ENCODE peak calls at places on chromosome 3, in eight cellular contexts. W, E, Z, K, O, D, A and N are unnamed samples.

GRCh38 chr3:139770577-139770976 is 92.8 kb upstream of the NMNAT3 start:
- DNase-seq in W (no peak), E (no peak), Z (no peak), K (no peak), O (no peak), D (no peak), A (no peak), N (no peak)

GRCh38 chr3:41846850-41847249 is 115.1 kb downstream of the ULK4 start:
- DNase-seq in W (no peak), E (no peak), Z (no peak), K (no peak), O (no peak), D (no peak), A (no peak), N (no peak)

GRCh38 chr3:195139091-195139875 is 131.7 kb downstream of the XXYLT1 start:
- DNase-seq in W (no peak), E (no peak), Z (no peak), K (no peak), O (no peak), D (no peak), A (no peak), N (no peak)

GRCh38 chr3:190491533-190492054 is 22.3 kb upstream of the IL1RAP start:
- DNase-seq in W (no peak), E (no peak), Z (no peak), K (no peak), O (peak), D (no peak), A (no peak), N (no peak)

GRCh38 chr3:16427309-16427965 is 86.1 kb downstream of the RFTN1 start:
- DNase-seq in W (peak), E (no peak), Z (no peak), K (peak), O (peak), D (no peak), A (no peak), N (peak)

GRCh38 chr3:121834079-121834730 is 655 bp downstream of the IQCB1 start:
- DNase-seq in W (peak), E (no peak), Z (no peak), K (no peak), O (peak), D (no peak), A (no peak), N (no peak)

GRCh38 chr3:188403404-188403803 is 249.4 kb downstream of the LPP start:
- DNase-seq in W (no peak), E (no peak), Z (no peak), K (no peak), O (no peak), D (no peak), A (no peak), N (no peak)

GRCh38 chr3:179321585-179322322 is 1.1 kb upstream of the ZNF639 start:
- DNase-seq in W (peak), E (no peak), Z (no peak), K (no peak), O (peak), D (no peak), A (no peak), N (no peak)

GRCh38 chr3:172246107-172246870 is 202.0 kb downstream of the GHSR start:
- DNase-seq in W (no peak), E (no peak), Z (no peak), K (no peak), O (peak), D (no peak), A (no peak), N (no peak)

GRCh38 chr3:104005815-104006214 is 1360.9 kb upstream of the ALCAM start:
- DNase-seq in W (no peak), E (no peak), Z (no peak), K (no peak), O (no peak), D (no peak), A (no peak), N (no peak)

GRCh38 chr3:186367631-186368030 is 5.6 kb upstream of the DGKG start:
- DNase-seq in W (no peak), E (no peak), Z (no peak), K (no peak), O (no peak), D (no peak), A (no peak), N (no peak)

GRCh38 chr3:185943363-185944106 is 5.7 kb upstream of the TRA2B start:
- DNase-seq in W (peak), E (peak), Z (peak), K (peak), O (peak), D (no peak), A (peak), N (peak)

GRCh38 chr3:74651239-74651638 is 36.8 kb upstream of the CNTN3 start:
- DNase-seq in W (peak), E (no peak), Z (no peak), K (no peak), O (no peak), D (no peak), A (no peak), N (no peak)

GRCh38 chr3:66380200-66380932 is 120.5 kb downstream of the LRIG1 start:
- DNase-seq in W (no peak), E (no peak), Z (no peak), K (no peak), O (no peak), D (no peak), A (no peak), N (no peak)

GRCh38 chr3:185702564-185703225 is 116.6 kb downstream of the SENP2 start:
- DNase-seq in W (no peak), E (no peak), Z (no peak), K (no peak), O (no peak), D (no peak), A (no peak), N (no peak)

GRCh38 chr3:194269610-194270145 is 81.5 kb downstream of the CPN2 start:
- DNase-seq in W (no peak), E (peak), Z (no peak), K (no peak), O (no peak), D (no peak), A (no peak), N (no peak)

GRCh38 chr3:108208831-108209230 is 13.4 kb downstream of the IFT57 start:
- DNase-seq in W (no peak), E (no peak), Z (no peak), K (no peak), O (no peak), D (no peak), A (peak), N (no peak)

GRCh38 chr3:12138044-12138443 is 20.7 kb downstream of the TIMP4 start:
- DNase-seq in W (peak), E (peak), Z (no peak), K (no peak), O (peak), D (no peak), A (no peak), N (no peak)

GRCh38 chr3:158097571-158098553 is 8.4 kb downstream of the SHOX2 start:
- DNase-seq in W (peak), E (no peak), Z (peak), K (no peak), O (peak), D (no peak), A (peak), N (no peak)

GRCh38 chr3:33636125-33636855 is 81.8 kb downstream of the CLASP2 start:
- DNase-seq in W (peak), E (peak), Z (no peak), K (peak), O (peak), D (no peak), A (peak), N (peak)

GRCh38 chr3:43009547-43009946 is 30.4 kb downstream of the GASK1A start:
- DNase-seq in W (no peak), E (no peak), Z (no peak), K (no peak), O (no peak), D (no peak), A (no peak), N (no peak)

GRCh38 chr3:46422617-46423016 is 15.6 kb downstream of the CCRL2 start:
- DNase-seq in W (no peak), E (no peak), Z (no peak), K (no peak), O (peak), D (no peak), A (no peak), N (no peak)

GRCh38 chr3:140910860-140911259 is 30.8 kb upstream of the SLC25A36 start:
- DNase-seq in W (peak), E (peak), Z (no peak), K (no peak), O (no peak), D (no peak), A (no peak), N (no peak)

GRCh38 chr3:18338827-18339226 is 86.3 kb downstream of the SATB1 start:
- DNase-seq in W (no peak), E (no peak), Z (no peak), K (no peak), O (no peak), D (no peak), A (no peak), N (no peak)

GRCh38 chr3:64799606-64800005 is 111.8 kb upstream of the ADAMTS9 start:
- DNase-seq in W (no peak), E (no peak), Z (no peak), K (no peak), O (no peak), D (no peak), A (no peak), N (no peak)

GRCh38 chr3:99855900-99856299 is 38.2 kb downstream of the CMSS1 start:
- DNase-seq in W (no peak), E (no peak), Z (no peak), K (no peak), O (no peak), D (no peak), A (no peak), N (no peak)

GRCh38 chr3:72683068-72683467 is 165.2 kb downstream of the SHQ1 start:
- DNase-seq in W (no peak), E (no peak), Z (no peak), K (no peak), O (no peak), D (no peak), A (peak), N (no peak)

GRCh38 chr3:136141891-136142290 is 54.2 kb downstream of the MSL2 start:
- DNase-seq in W (peak), E (no peak), Z (no peak), K (no peak), O (no peak), D (no peak), A (no peak), N (no peak)

GRCh38 chr3:59189561-59190338 is 139.9 kb upstream of the CFAP20DC start:
- DNase-seq in W (no peak), E (no peak), Z (no peak), K (no peak), O (peak), D (no peak), A (no peak), N (no peak)

GRCh38 chr3:46191730-46192129 is 16.4 kb downstream of the CCR1 start:
- DNase-seq in W (no peak), E (no peak), Z (no peak), K (no peak), O (peak), D (no peak), A (no peak), N (no peak)

GRCh38 chr3:160793853-160794252 is 37.8 kb downstream of the PPM1L start:
- DNase-seq in W (no peak), E (no peak), Z (no peak), K (no peak), O (no peak), D (no peak), A (no peak), N (no peak)

GRCh38 chr3:187403768-187404270 is 35.6 kb downstream of the RTP4 start:
- DNase-seq in W (peak), E (peak), Z (no peak), K (peak), O (peak), D (no peak), A (no peak), N (peak)

GRCh38 chr3:73687081-73688004 is 62.6 kb upstream of the PDZRN3 start:
- DNase-seq in W (peak), E (no peak), Z (no peak), K (peak), O (no peak), D (no peak), A (no peak), N (no peak)

GRCh38 chr3:196141052-196141865 is 59.4 kb upstream of the TFRC start:
- DNase-seq in W (no peak), E (no peak), Z (no peak), K (no peak), O (no peak), D (no peak), A (no peak), N (no peak)

GRCh38 chr3:197329382-197329781 is 31.0 kb upstream of the DLG1 start:
- DNase-seq in W (no peak), E (no peak), Z (no peak), K (no peak), O (no peak), D (no peak), A (no peak), N (no peak)

GRCh38 chr3:166663194-166663593 is 716.9 kb downstream of the ZBBX start:
- DNase-seq in W (no peak), E (peak), Z (no peak), K (no peak), O (peak), D (no peak), A (no peak), N (no peak)

GRCh38 chr3:191795196-191795595 is 334.2 kb downstream of the PYDC2 start:
- DNase-seq in W (no peak), E (no peak), Z (no peak), K (no peak), O (peak), D (no peak), A (no peak), N (no peak)

GRCh38 chr3:64293121-64293520 is 67.9 kb upstream of the PRICKLE2 start:
- DNase-seq in W (no peak), E (no peak), Z (no peak), K (no peak), O (no peak), D (no peak), A (no peak), N (no peak)

GRCh38 chr3:185825639-185826481 is 1.0 kb upstream of the IGF2BP2 start:
- DNase-seq in W (peak), E (no peak), Z (peak), K (no peak), O (peak), D (no peak), A (no peak), N (no peak)

GRCh38 chr3:52149021-52149420 is 5.2 kb downstream of the POC1A start:
- DNase-seq in W (no peak), E (no peak), Z (no peak), K (no peak), O (no peak), D (no peak), A (no peak), N (no peak)

DNA sequence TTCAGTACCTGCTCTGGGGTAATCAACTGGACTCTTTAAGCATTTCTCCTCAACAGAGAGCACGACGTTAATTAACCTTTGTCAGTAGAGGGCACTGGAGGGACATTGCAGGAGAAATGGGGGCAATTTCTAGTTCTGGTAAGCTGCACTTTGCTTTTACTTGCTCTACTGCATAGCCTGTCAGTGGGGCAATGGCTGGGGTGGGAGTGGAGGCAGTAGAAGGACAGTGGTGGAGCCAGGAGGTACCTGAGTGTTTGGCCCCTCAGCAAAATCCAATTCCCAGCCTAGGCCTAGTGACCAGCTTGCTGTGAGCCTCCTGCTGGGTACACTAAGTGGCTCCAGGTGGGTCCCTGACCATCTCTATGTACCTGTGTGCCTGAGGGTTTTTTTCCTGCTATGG is 18.3 kb upstream of the MED12L start:
- DNase-seq in W (no peak), E (peak), Z (no peak), K (no peak), O (peak), D (no peak), A (no peak), N (no peak)
- TF ChIP-seq CTCF in W (no peak), E (peak), Z (no peak), K (no peak), O (no peak), D (no peak), A (peak), N (no peak)

GRCh38 chr3:147393261-147393964 is 12.9 kb downstream of the ZIC4 start:
- DNase-seq in W (peak), E (no peak), Z (no peak), K (no peak), O (no peak), D (no peak), A (no peak), N (no peak)
- TF ChIP-seq CTCF in W (no peak), E (no peak), Z (no peak), K (no peak), O (no peak), D (no peak), A (no peak), N (no peak)

GRCh38 chr3:155889952-155890351 is 19.5 kb downstream of the GMPS start:
- DNase-seq in W (no peak), E (no peak), Z (no peak), K (no peak), O (no peak), D (no peak), A (no peak), N (no peak)
- TF ChIP-seq CTCF in W (no peak), E (no peak), Z (no peak), K (no peak), O (no peak), D (no peak), A (no peak), N (no peak)

DNA sequence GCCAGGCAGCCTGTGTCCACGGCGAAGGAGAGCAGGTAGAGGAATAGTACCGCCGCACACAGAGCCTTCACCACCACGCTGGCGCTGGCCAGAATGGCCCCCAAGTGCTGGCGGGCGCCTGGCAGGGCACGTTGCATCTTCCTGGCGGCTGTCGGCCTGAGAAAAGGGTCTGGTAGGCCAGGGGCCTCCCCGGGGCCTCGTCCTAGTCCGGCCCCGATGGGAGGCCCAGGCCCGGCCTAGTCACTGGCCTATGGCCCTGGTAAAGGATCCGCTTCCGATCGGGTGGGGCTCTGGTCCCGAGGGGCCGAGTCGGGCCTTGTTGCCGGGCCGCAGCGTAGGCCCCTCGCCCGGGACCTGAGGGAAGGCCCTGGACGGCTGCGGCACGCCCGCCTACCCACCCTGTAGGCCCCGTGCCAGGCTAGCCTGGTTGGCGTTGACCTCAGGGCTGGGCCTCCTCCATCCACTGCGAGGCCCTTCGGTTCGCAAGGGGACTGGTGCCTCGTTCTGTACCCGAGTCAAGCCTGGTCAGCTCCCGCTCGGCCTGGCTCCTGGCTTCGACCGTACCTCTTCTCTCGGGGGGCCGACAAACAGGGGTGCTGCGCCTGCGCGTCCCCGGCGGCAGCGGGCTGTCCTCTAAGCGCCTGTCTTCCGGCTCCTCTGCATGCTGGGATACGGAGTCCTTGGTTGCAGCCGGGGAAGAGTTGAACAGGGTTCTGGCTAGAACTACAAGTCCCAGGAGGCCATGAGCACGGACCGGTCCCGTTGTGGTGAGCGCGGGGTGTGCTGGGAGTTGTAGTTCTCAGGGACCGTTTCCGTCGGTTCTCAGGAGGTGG is at the start of gene TMEM115:
- DNase-seq in W (peak), E (peak), Z (peak), K (peak), O (peak), D (peak), A (peak), N (peak)
- TF ChIP-seq CTCF in W (no peak), E (no peak), Z (no peak), K (no peak), O (no peak), D (no peak), A (no peak), N (no peak)

DNA sequence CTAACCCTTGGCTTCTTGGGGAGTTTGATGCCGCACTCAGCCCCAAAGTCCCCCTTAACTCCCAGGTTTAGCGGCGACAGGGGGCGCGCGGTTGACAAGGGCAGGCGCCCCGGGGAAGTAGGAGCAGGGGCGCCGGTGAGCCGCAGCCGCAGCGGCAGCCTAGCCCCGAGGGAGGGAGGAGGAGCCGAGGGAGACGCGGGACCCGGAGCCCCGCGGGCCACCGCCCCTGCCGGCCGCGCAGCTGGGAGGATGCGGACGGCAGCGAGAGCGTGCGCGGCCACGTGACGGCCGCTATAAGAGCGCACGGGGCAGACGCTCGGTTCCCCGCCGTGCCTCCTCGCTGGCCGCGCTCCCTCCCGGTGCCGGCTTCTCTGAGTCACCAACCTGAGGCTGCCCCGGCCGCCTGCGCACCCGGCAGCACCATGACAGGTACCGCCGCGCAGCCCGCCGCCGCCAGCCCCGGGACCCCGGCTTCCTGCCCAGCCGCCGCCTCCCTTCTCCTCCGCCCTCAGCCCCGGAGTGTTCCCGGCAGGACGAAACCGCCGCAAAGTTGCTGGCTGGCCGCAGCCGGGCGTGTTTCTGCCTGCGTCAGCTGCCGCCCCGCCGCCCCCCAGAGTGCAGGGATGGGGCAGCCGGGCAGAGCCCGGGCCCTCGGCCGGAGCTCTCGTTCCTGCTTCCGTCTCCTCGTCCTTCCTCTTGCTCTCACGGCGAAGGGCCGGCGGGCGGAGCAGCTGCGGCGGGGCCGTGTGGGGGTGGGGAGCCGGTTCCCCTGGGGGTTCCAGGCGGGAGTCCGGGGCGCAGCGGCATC is at the start of gene GYG1:
- DNase-seq in W (peak), E (peak), Z (peak), K (peak), O (peak), D (no peak), A (peak), N (peak)
- TF ChIP-seq CTCF in W (peak), E (peak), Z (no peak), K (peak), O (no peak), D (no peak), A (peak), N (peak)